ENCODE peak calls at places on chromosomes 12 and 14, in five cellular contexts. E is HepG2, G is GM12878, R is K562, N is H1. H is an unnamed sample.

GRCh38 chr12:30989754-30990153 is 63.2 kb downstream of the TSPAN11 start:
- DNase-seq in R (peak), G (no peak), N (no peak), E (peak), H (peak)

GRCh38 chr12:85179680-85180300 is 100.2 kb upstream of the ALX1 start:
- DNase-seq in E (no peak), G (no peak), N (no peak), R (no peak), H (no peak)

GRCh38 chr12:98645572-98646067 is 530 bp downstream of the APAF1 start:
- DNase-seq in E (no peak), G (no peak), R (peak), N (no peak), H (peak)

GRCh38 chr14:31303654-31304053 is 96.1 kb upstream of the HECTD1 start:
- DNase-seq in E (no peak), N (no peak), G (no peak), R (no peak), H (no peak)

GRCh38 chr14:68696721-68697495 is 96.0 kb downstream of the ZFP36L1 start:
- DNase-seq in R (no peak), G (no peak), N (no peak), E (no peak), H (no peak)

GRCh38 chr14:26860111-26860510 is 262.3 kb upstream of the NOVA1 start:
- DNase-seq in E (no peak), G (no peak), N (no peak), R (no peak), H (no peak)

GRCh38 chr12:132454154-132454948 is 35.6 kb upstream of the FBRSL1 start:
- DNase-seq in G (no peak), E (no peak), R (no peak), N (no peak), H (no peak)

GRCh38 chr12:112842441-112842840 is 50.9 kb downstream of the RPH3A start:
- DNase-seq in R (no peak), E (no peak), G (no peak), N (no peak), H (no peak)

GRCh38 chr14:22255042-22255441 is 334.0 kb downstream of the DAD1 start:
- DNase-seq in E (no peak), N (no peak), G (no peak), R (no peak), H (no peak)

GRCh38 chr12:65867428-65867827 is 43.1 kb downstream of the HMGA2 start:
- DNase-seq in N (no peak), E (no peak), R (no peak), G (no peak), H (no peak)

GRCh38 chr14:99259327-99259726 is 12.7 kb downstream of the BCL11B start:
- DNase-seq in R (no peak), E (no peak), N (no peak), G (no peak), H (no peak)

GRCh38 chr14:96512602-96513397 is 10.6 kb downstream of the PAPOLA start:
- DNase-seq in G (no peak), E (peak), R (no peak), N (no peak), H (no peak)

GRCh38 chr12:21169878-21170472 is 39.0 kb downstream of the SLCO1B1 start:
- DNase-seq in R (peak), E (peak), G (no peak), N (peak), H (peak)

GRCh38 chr12:12722351-12723146 is 5.4 kb downstream of the CDKN1B start:
- DNase-seq in G (no peak), R (no peak), E (no peak), N (no peak), H (no peak)

GRCh38 chr12:19125325-19125724 is 4.2 kb upstream of the PLEKHA5 start:
- DNase-seq in N (no peak), G (no peak), R (no peak), E (no peak), H (no peak)

GRCh38 chr12:38142974-38143373 is 173.6 kb upstream of the ALG10B start:
- DNase-seq in E (peak), R (no peak), N (no peak), G (no peak), H (no peak)

GRCh38 chr14:68924392-68925158 is 54.5 kb downstream of the ACTN1 start:
- DNase-seq in G (no peak), E (peak), R (no peak), N (peak), H (no peak)

GRCh38 chr12:49730568-49731101 is 10.7 kb upstream of the TMBIM6 start:
- DNase-seq in N (no peak), G (no peak), E (no peak), R (peak), H (no peak)

GRCh38 chr12:122168492-122168891 is 5.5 kb downstream of the IL31 start:
- DNase-seq in R (no peak), E (no peak), G (no peak), N (no peak), H (no peak)

GRCh38 chr12:53481957-53482586 is 17.2 kb downstream of the MAP3K12 start:
- DNase-seq in R (no peak), G (no peak), E (peak), N (no peak), H (peak)

GRCh38 chr12:21962821-21963220 is 21.6 kb upstream of the ABCC9 start:
- DNase-seq in R (no peak), E (no peak), G (no peak), N (no peak), H (no peak)

GRCh38 chr14:29243355-29243754 is 476.8 kb downstream of the FOXG1 start:
- DNase-seq in N (no peak), E (no peak), G (no peak), R (no peak), H (no peak)

GRCh38 chr12:84996759-84997158 is 39.3 kb downstream of the TSPAN19 start:
- DNase-seq in E (no peak), N (no peak), G (no peak), R (no peak), H (no peak)

GRCh38 chr12:95838125-95838524 is 20.6 kb upstream of the SNRPF start:
- DNase-seq in G (no peak), N (no peak), R (no peak), E (peak), H (no peak)

GRCh38 chr12:113861708-113862312 is 104.3 kb downstream of the RBM19 start:
- DNase-seq in R (no peak), G (no peak), E (no peak), N (no peak), H (peak)

GRCh38 chr12:105212431-105212830 is 23.5 kb downstream of the APPL2 start:
- DNase-seq in G (no peak), N (no peak), E (no peak), R (no peak), H (no peak)

GRCh38 chr12:105214670-105215375 is 21.2 kb downstream of the APPL2 start:
- DNase-seq in G (no peak), E (peak), R (no peak), N (no peak), H (no peak)

GRCh38 chr12:105209091-105209490 is 26.9 kb downstream of the APPL2 start:
- DNase-seq in R (no peak), G (no peak), E (no peak), N (no peak), H (no peak)

GRCh38 chr12:105218434-105218833 is 17.5 kb downstream of the APPL2 start:
- DNase-seq in R (no peak), N (no peak), E (no peak), G (no peak), H (no peak)

DNA sequence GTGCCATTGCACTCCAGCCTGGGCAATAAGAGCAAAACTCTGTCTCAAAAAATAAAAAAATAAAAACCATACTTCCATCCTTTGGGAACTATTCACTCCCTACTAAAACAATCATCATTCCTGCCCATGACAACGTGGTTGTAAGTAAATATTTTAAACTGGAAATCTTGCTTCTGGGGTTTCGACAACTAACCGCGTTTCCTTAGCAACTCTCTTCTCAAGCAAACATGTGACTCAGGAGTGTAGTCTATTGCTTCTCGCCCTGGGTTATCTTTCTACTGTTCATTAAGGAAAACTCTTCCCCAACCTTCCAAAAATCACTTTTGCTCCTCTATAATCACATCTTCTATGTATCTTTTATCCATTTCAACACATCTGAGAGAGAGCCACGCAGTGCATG is 21.8 kb downstream of the APPL2 start:
- DNase-seq in N (no peak), R (no peak), E (no peak), G (no peak), H (no peak)
- TF ChIP-seq ATF2 in N (no peak), R (no peak), E (no peak), G (no peak), H (no peak)

GRCh38 chr14:24314377-24315193 is 3.3 kb downstream of the LTB4R start:
- DNase-seq in N (no peak), E (no peak), G (no peak), R (no peak), H (no peak)

GRCh38 chr14:24315807-24316596 is 4.7 kb downstream of the LTB4R start:
- DNase-seq in N (no peak), E (peak), G (no peak), R (peak), H (peak)

GRCh38 chr14:24317141-24317927 is 6.0 kb downstream of the LTB4R start:
- DNase-seq in E (no peak), G (no peak), N (no peak), R (peak), H (no peak)

GRCh38 chr14:24315243-24315806 is 4.0 kb downstream of the LTB4R start:
- DNase-seq in E (peak), G (no peak), R (no peak), N (no peak), H (no peak)

DNA sequence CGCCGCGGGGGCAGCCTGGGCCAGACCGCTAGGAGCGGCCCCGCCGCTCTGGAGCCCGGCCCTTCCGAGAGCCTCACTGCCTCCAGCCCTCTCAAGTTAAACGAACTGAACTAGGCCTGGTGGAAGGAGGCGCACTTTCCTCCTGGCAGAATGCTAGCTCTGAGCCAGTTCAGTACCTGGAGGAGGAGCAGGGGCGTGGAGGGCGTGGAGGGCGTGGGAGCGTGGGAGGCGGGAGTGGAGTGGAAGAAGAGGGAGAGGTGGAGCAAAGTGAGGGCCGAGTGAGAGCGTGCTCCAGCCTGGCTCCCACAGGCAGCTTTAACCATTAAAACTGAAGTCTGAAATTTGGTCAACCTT is 5.3 kb downstream of the LTB4R start:
- DNase-seq in N (no peak), E (no peak), R (peak), G (no peak), H (no peak)
- TF ChIP-seq ATF2 in N (no peak), E (no peak), R (no peak), G (no peak), H (no peak)

GRCh38 chr14:20935303-20935984 is 19.8 kb upstream of the RNASE2 start:
- DNase-seq in R (no peak), N (no peak), E (no peak), G (no peak), H (no peak)

GRCh38 chr14:20934148-20934762 is 21.0 kb upstream of the RNASE2 start:
- DNase-seq in E (no peak), N (peak), R (peak), G (no peak), H (peak)
- TF ChIP-seq ATF2 in E (no peak), N (no peak), R (no peak), G (no peak), H (no peak)

DNA sequence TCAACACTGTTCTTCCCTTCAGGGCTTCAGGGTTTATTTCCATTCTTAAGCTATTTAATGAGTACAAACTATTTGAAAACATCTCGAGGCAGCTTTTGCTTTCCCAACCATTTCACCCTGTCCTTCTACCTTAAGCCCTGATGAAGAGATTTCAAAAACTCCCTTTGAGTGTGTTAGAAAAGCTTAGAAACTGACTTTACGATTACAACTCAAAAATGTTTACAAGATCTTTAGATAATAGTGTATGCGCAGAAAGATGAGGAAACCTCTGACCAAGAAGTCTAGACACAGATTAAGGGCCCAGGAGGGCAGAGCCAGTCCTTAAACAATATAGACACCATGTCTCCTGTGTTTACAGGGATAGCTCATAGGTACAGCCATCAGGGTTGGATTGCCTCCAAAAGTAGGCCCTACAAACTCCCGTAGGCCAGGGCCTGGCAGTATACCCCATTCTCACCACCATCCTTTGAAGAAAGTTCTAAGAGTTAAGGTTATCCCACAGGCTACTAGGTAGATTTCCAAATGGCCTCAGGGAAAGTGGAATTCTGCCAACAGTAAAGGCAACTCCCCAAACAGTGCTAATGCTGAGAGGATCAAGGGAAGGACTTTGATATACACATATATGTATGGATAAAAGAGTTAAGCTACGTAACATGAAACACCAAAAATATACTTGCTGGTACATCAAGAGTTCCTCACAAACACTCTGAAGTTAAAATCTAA is 11.3 kb upstream of the SOS2 start:
- DNase-seq in E (no peak), N (no peak), R (no peak), G (no peak), H (no peak)
- TF ChIP-seq ATF2 in E (no peak), N (no peak), R (no peak), G (no peak), H (no peak)

DNA sequence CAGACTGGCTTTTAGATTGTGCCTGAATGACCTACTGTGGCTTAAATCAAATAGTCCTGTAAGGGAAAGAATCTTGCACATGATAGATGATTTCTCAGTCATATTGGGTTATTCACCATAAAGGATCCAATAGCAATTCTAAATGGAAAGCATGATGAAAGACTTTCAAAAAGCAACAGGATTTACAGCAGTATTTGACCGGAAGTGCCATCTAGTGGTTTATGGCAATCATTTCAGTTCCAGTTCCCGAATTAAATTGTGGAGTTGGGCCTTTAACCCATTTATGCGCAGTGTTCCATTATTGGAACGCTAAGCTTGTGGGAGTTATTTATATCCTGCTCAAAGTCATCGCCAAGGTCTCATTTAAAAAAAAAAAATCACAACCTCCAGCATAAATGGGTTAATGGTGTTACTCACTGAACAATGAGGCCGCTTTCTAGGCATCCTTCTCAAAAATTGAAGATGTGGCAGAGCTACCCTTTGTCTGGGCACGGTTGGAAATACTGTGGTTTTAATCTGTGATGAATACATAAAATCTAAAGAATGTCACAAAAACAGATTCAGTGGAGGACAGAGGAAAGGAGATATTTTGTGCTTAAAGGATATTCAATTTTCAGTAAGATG is 60.8 kb upstream of the REP15 start:
- DNase-seq in G (no peak), R (peak), N (no peak), E (peak), H (no peak)
- TF ChIP-seq ATF2 in G (no peak), R (no peak), N (no peak), E (no peak), H (no peak)

GRCh38 chr12:57553343-57554202 is 3.7 kb downstream of the KIF5A start:
- DNase-seq in E (no peak), N (no peak), R (no peak), G (no peak), H (no peak)

GRCh38 chr12:57554453-57554852 is 4.6 kb downstream of the KIF5A start:
- DNase-seq in N (no peak), G (no peak), R (no peak), E (no peak), H (no peak)

GRCh38 chr12:57552306-57552651 is 2.4 kb downstream of the KIF5A start:
- DNase-seq in E (no peak), G (no peak), N (no peak), R (peak), H (no peak)

GRCh38 chr12:57551637-57552305 is 1.9 kb downstream of the KIF5A start:
- DNase-seq in E (no peak), G (no peak), N (no peak), R (peak), H (no peak)

DNA sequence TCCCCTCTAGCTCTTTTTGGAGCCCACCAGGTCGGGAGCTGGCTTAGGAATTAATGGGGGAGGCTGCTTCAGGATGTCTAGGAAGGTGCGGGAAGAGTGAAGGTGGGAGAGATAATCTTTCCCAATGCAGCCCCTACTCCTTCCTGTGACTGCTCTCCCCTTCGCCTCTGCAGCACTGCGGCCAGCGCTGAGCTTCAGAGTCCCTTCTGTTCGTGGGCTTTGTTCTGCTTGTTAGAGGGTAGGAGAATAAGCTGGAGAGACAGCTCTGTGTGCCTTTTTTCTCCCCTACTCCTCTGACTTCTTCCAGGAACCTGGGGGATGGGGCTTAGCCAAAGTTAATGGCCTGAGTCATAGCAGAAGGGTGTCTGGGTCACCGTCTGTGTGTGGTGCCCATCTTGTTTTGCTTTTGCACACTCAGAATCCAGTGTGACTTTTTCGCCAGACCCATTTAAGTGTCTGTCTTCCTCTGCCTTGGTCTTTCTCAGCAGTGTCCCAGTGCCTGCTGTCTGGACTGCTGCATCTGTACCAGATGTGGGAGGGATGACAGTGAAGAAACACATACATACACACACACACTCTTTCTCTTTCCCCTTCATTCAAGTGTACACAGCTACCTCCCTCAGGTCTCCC is 3.0 kb downstream of the KIF5A start:
- DNase-seq in E (no peak), N (no peak), R (peak), G (no peak), H (no peak)
- TF ChIP-seq ATF2 in E (no peak), N (no peak), R (no peak), G (no peak), H (no peak)

DNA sequence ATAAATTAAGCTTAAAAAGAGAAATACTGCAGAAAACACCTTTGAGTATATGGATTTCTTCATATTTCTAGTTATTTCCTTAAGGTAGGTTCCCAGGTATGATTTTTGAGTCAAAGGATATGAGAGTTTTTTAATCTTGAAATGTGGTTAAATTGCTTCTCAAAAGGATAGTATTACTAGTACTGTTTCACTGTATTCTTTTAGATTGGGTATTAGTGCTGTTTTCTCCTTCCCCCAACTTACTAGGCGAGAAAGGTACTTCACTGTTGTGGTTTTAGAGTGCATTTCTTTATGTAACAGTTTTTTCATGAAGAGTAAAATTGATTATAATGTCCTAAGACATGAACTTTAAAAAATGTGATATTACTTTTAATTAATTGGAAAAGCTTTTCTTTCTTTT is 13.5 kb downstream of the FRS2 start:
- DNase-seq in N (no peak), G (no peak), R (no peak), E (no peak), H (no peak)
- TF ChIP-seq ATF2 in N (no peak), G (no peak), R (no peak), E (no peak), H (no peak)

H was measured in WTC11.